ENCODE peak calls at places on chromosomes 11 and 22, in nine cellular contexts. B is Panc1, L is endodermal cell, K is H9, F is GM06990, V is tibial artery, U is H1, G is upper lobe of right lung, Z is sigmoid colon. Q is an unnamed sample.
A peak's percentile ranks its signal among the peaks of the same experiment; 100 is the strongest.

GRCh38 chr22:37234736-37235711 is 9.0 kb downstream of the RAC2 start:
- DNase-seq in F (no peak), K (no peak), L (peak; percentile 40), G (no peak), V (no peak), U (no peak), B (no peak), Z (no peak), Q (no peak)

GRCh38 chr11:76391039-76391438 is 9.9 kb downstream of the GVQW3 start:
- DNase-seq in Z (no peak), F (no peak), V (no peak), B (no peak), L (no peak), K (no peak), G (no peak), U (no peak), Q (no peak)

GRCh38 chr11:20483931-20484330 is 96.4 kb downstream of the PRMT3 start:
- DNase-seq in Z (no peak), F (no peak), K (no peak), L (no peak), G (no peak), U (no peak), V (no peak), B (no peak), Q (no peak)

GRCh38 chr11:64255135-64256128 is 4.1 kb downstream of the PLCB3 start:
- DNase-seq in L (no peak), U (no peak), G (no peak), B (no peak), V (no peak), F (no peak), K (no peak), Z (no peak), Q (no peak)

GRCh38 chr22:31614781-31615480 is 47.1 kb downstream of the PISD start:
- DNase-seq in K (no peak), U (no peak), Z (peak; percentile 50), F (no peak), B (no peak), L (peak; percentile 42), V (no peak), G (no peak), Q (no peak)

GRCh38 chr11:34234086-34234740 is 123.6 kb downstream of the ABTB2 start:
- DNase-seq in Z (no peak), B (no peak), L (peak; percentile 90), K (peak; percentile 87), U (peak; percentile 67), V (no peak), F (peak; percentile 79), G (no peak), Q (peak; percentile 58)

GRCh38 chr11:2777396-2777795 is 77.6 kb upstream of the KCNQ1OT1 start:
- DNase-seq in K (no peak), F (no peak), V (peak; percentile 62), B (no peak), L (peak; percentile 44), G (peak; percentile 56), U (no peak), Z (peak; percentile 47), Q (peak; percentile 34)

GRCh38 chr11:67056640-67057409 is at the start of gene RHOD:
- DNase-seq in Z (no peak), B (no peak), U (peak; percentile 86), G (peak; percentile 88), F (no peak), K (peak; percentile 71), V (peak; percentile 80), L (peak; percentile 90), Q (peak; percentile 81)

GRCh38 chr11:31106963-31107576 is 262.5 kb downstream of the DCDC1 start:
- DNase-seq in L (peak; percentile 93), V (no peak), G (peak; percentile 57), U (peak; percentile 88), K (peak; percentile 67), Z (no peak), F (peak; percentile 2), B (peak; percentile 33), Q (peak; percentile 80)

GRCh38 chr11:117815262-117815803 is 9.2 kb downstream of the FXYD2 start:
- DNase-seq in K (no peak), G (no peak), V (no peak), U (no peak), L (peak; percentile 55), F (peak; percentile 84), B (no peak), Z (no peak), Q (no peak)

GRCh38 chr11:114438303-114438702 is 964 bp upstream of the REXO2 start:
- DNase-seq in G (no peak), L (peak; percentile 73), Z (no peak), K (peak; percentile 39), V (no peak), B (no peak), U (no peak), F (no peak), Q (no peak)

GRCh38 chr11:45182902-45183301 is 36.5 kb downstream of the PRDM11 start:
- DNase-seq in K (peak; percentile 52), L (peak; percentile 81), G (no peak), V (no peak), F (no peak), Z (peak; percentile 65), U (peak; percentile 62), B (no peak), Q (peak; percentile 53)

GRCh38 chr22:45192701-45193187 is 29.0 kb downstream of the NUP50 start:
- DNase-seq in Z (no peak), F (no peak), U (peak; percentile 62), L (peak; percentile 85), V (no peak), G (no peak), K (peak; percentile 69), B (no peak), Q (peak; percentile 47)

GRCh38 chr11:33970984-33971466 is 79.1 kb upstream of the LMO2 start:
- DNase-seq in G (no peak), U (peak; percentile 53), Z (peak; percentile 68), K (peak; percentile 51), F (peak; percentile 18), L (peak; percentile 79), V (no peak), B (peak; percentile 25), Q (peak; percentile 77)

GRCh38 chr11:96314326-96315050 is 28.5 kb downstream of the MAML2 start:
- DNase-seq in B (no peak), F (no peak), Z (no peak), V (no peak), U (no peak), G (no peak), K (no peak), L (no peak), Q (no peak)

GRCh38 chr11:13972033-13972910 is 9.7 kb downstream of the SPON1 start:
- DNase-seq in V (no peak), Z (no peak), K (no peak), L (no peak), U (no peak), G (no peak), B (no peak), F (no peak), Q (peak; percentile 71)

GRCh38 chr22:41654322-41654721 is 33.2 kb downstream of the XRCC6 start:
- DNase-seq in V (peak; percentile 1), U (no peak), K (no peak), L (no peak), Z (no peak), B (no peak), G (no peak), F (no peak), Q (no peak)
- H3K27me3 ChIP-seq in V (no peaks in the 10 kb centered on the region), U (no peaks in the 10 kb centered on the region), K (no peaks in the 10 kb centered on the region), L (no peaks in the 10 kb centered on the region), Z (no peaks in the 10 kb centered on the region), B (no peaks in the 10 kb centered on the region), G (no peaks in the 10 kb centered on the region), F (no peaks in the 10 kb centered on the region), Q (no peaks in the 10 kb centered on the region)

DNA sequence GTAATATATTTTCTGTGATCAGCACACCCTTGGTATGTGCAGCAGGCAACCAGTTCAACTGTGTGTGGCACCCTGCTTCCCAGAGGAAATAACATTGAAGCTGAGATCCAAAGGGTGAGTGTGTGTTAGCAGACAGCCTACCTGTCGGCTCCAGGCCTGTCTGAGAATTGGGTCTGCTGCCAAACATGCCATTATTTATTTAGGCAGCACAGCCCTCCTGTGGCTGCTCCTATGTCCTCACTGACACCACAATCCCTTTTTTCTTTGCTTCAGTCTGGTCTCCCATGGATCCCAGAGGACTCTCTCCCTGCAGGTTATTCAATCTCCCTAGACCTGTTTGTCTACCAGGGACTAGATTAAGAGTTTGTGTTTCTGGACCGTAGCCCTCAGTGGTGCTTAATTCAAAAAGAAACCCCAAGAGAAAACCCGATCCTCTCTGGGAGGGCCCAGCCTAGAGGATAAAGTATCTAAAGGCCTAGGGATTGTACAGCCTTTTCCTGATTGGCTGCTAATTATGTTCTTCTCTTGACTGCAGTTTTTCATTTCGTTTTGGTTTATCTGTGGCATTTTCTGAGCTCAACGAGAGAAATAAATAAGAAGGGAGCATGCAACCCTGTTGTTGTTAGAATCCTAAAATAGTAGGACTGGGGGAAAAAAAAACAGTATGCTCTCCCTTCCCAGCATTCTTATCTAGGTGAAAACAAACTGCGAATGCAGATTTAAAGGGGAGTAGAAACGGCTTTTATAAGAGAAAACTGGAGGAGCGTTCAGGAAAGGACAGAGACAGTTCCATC is 24.1 kb downstream of the KCNE3 start:
- DNase-seq in L (peak; percentile 75), K (no peak), Z (no peak), G (no peak), F (no peak), V (no peak), B (no peak), U (no peak), Q (peak; percentile 21)
- TF ChIP-seq CTCF in L (peak; percentile 44), K (no peak), Z (no peak), G (no peak), F (no peak), V (no peak), B (peak; percentile 32), U (no peak), Q (no peak)

GRCh38 chr22:22609271-22609670 is 35.1 kb upstream of the GGTLC2 start:
- DNase-seq in U (no peak), K (no peak), V (no peak), L (no peak), Z (no peak), G (no peak), F (no peak), B (no peak), Q (no peak)

GRCh38 chr22:22603470-22603947 is 40.9 kb upstream of the GGTLC2 start:
- DNase-seq in G (no peak), K (no peak), B (no peak), U (no peak), F (no peak), V (no peak), Z (no peak), L (no peak), Q (no peak)

GRCh38 chr22:22604326-22605073 is 39.9 kb upstream of the GGTLC2 start:
- DNase-seq in G (no peak), U (no peak), F (no peak), K (no peak), L (no peak), V (no peak), Z (no peak), B (no peak), Q (no peak)

GRCh38 chr22:22600862-22601261 is 41.8 kb upstream of the PRAME start:
- DNase-seq in F (no peak), V (no peak), G (no peak), K (no peak), B (no peak), U (no peak), L (no peak), Z (no peak), Q (no peak)

GRCh38 chr22:22605074-22605404 is 39.4 kb upstream of the GGTLC2 start:
- DNase-seq in G (no peak), L (no peak), F (no peak), B (no peak), K (no peak), U (no peak), V (no peak), Z (no peak), Q (no peak)
- H3K27me3 ChIP-seq in G (no peaks in the 10 kb centered on the region), L (no peaks in the 10 kb centered on the region), F (no peaks in the 10 kb centered on the region), B (no peaks in the 10 kb centered on the region), K (peaks cover 25% of the 10 kb centered on the region), U (peaks cover 10% of the 10 kb centered on the region), V (no peaks in the 10 kb centered on the region), Z (no peaks in the 10 kb centered on the region), Q (no peaks in the 10 kb centered on the region)

GRCh38 chr22:19854778-19855503 is at the start of the genes GNB1L and RTL10:
- DNase-seq in G (peak; percentile 99), U (peak; percentile 94), V (peak; percentile 98), K (peak; percentile 94), L (peak; percentile 98), Z (peak; percentile 98), B (peak; percentile 67), F (peak; percentile 99), Q (peak; percentile 99)
- TF ChIP-seq CTCF in G (no peak), U (no peak), V (no peak), K (no peak), L (no peak), Z (no peak), B (no peak), F (no peak), Q (peak; percentile 14)